ENCODE peak calls at places on chromosomes 2 and 18, in four cellular contexts. One of them, this sample, is unnamed.

GRCh38 chr2:52260904-52261303 is 1229.0 kb upstream of the NRXN1 start:
- DNase-seq in AG09309: no peak
- DNase-seq in tibial artery: no peak
- DNase-seq in stimulated activated CD4-positive, alpha-beta T cell treated with anti-CD3 and anti-CD28 coated beads, Interleukin-15, amount 100 ng/mL, for 1 hour: no peak
- DNase-seq in this sample: no peak

GRCh38 chr18:26457611-26458350 is 90.6 kb downstream of the KCTD1 start:
- DNase-seq in AG09309: no peak
- DNase-seq in tibial artery: no peak
- DNase-seq in stimulated activated CD4-positive, alpha-beta T cell treated with anti-CD3 and anti-CD28 coated beads, Interleukin-15, amount 100 ng/mL, for 1 hour: no peak
- DNase-seq in this sample: no peak

GRCh38 chr2:148582679-148583511 is 61.7 kb upstream of the EPC2 start:
- DNase-seq in AG09309: no peak
- DNase-seq in tibial artery: no peak
- DNase-seq in stimulated activated CD4-positive, alpha-beta T cell treated with anti-CD3 and anti-CD28 coated beads, Interleukin-15, amount 100 ng/mL, for 1 hour: no peak
- DNase-seq in this sample: peak

GRCh38 chr2:236968101-236968886 is 117.4 kb upstream of the COPS8 start:
- DNase-seq in AG09309: no peak
- DNase-seq in tibial artery: peak
- DNase-seq in stimulated activated CD4-positive, alpha-beta T cell treated with anti-CD3 and anti-CD28 coated beads, Interleukin-15, amount 100 ng/mL, for 1 hour: no peak
- DNase-seq in this sample: no peak

GRCh38 chr2:183927367-183928355 is 670.7 kb upstream of the ZNF804A start:
- DNase-seq in AG09309: no peak
- DNase-seq in tibial artery: no peak
- DNase-seq in stimulated activated CD4-positive, alpha-beta T cell treated with anti-CD3 and anti-CD28 coated beads, Interleukin-15, amount 100 ng/mL, for 1 hour: no peak
- DNase-seq in this sample: no peak

GRCh38 chr2:115574667-115575066 is 1132.2 kb downstream of the DPP10 start:
- DNase-seq in AG09309: no peak
- DNase-seq in tibial artery: no peak
- DNase-seq in stimulated activated CD4-positive, alpha-beta T cell treated with anti-CD3 and anti-CD28 coated beads, Interleukin-15, amount 100 ng/mL, for 1 hour: no peak
- DNase-seq in this sample: no peak

GRCh38 chr2:168814046-168814445 is 11.6 kb downstream of the NOSTRIN start:
- DNase-seq in AG09309: no peak
- DNase-seq in tibial artery: no peak
- DNase-seq in stimulated activated CD4-positive, alpha-beta T cell treated with anti-CD3 and anti-CD28 coated beads, Interleukin-15, amount 100 ng/mL, for 1 hour: no peak
- DNase-seq in this sample: no peak

GRCh38 chr2:223860809-223861738 is 23.7 kb upstream of the AP1S3 start:
- DNase-seq in AG09309: peak
- DNase-seq in tibial artery: no peak
- DNase-seq in stimulated activated CD4-positive, alpha-beta T cell treated with anti-CD3 and anti-CD28 coated beads, Interleukin-15, amount 100 ng/mL, for 1 hour: no peak
- DNase-seq in this sample: peak

GRCh38 chr2:204315236-204315662 is 230.0 kb upstream of the PARD3B start:
- DNase-seq in AG09309: peak
- DNase-seq in tibial artery: no peak
- DNase-seq in stimulated activated CD4-positive, alpha-beta T cell treated with anti-CD3 and anti-CD28 coated beads, Interleukin-15, amount 100 ng/mL, for 1 hour: no peak
- DNase-seq in this sample: no peak

GRCh38 chr2:56009758-56010534 is 86.4 kb upstream of the EFEMP1 start:
- DNase-seq in AG09309: peak
- DNase-seq in tibial artery: no peak
- DNase-seq in stimulated activated CD4-positive, alpha-beta T cell treated with anti-CD3 and anti-CD28 coated beads, Interleukin-15, amount 100 ng/mL, for 1 hour: no peak
- DNase-seq in this sample: peak

GRCh38 chr2:28713582-28714292 is 37.9 kb upstream of the PPP1CB start:
- DNase-seq in AG09309: no peak
- DNase-seq in tibial artery: no peak
- DNase-seq in stimulated activated CD4-positive, alpha-beta T cell treated with anti-CD3 and anti-CD28 coated beads, Interleukin-15, amount 100 ng/mL, for 1 hour: no peak
- DNase-seq in this sample: no peak

GRCh38 chr2:46832543-46832942 is 83.1 kb downstream of the MCFD2 start:
- DNase-seq in AG09309: no peak
- DNase-seq in tibial artery: no peak
- DNase-seq in stimulated activated CD4-positive, alpha-beta T cell treated with anti-CD3 and anti-CD28 coated beads, Interleukin-15, amount 100 ng/mL, for 1 hour: no peak
- DNase-seq in this sample: no peak

GRCh38 chr2:210913461-210913860 is 357.1 kb downstream of the CPS1 start:
- DNase-seq in AG09309: no peak
- DNase-seq in tibial artery: no peak
- DNase-seq in stimulated activated CD4-positive, alpha-beta T cell treated with anti-CD3 and anti-CD28 coated beads, Interleukin-15, amount 100 ng/mL, for 1 hour: no peak
- DNase-seq in this sample: peak

GRCh38 chr2:70958759-70959158 is 19.7 kb upstream of the ANKRD53 start:
- DNase-seq in AG09309: no peak
- DNase-seq in tibial artery: peak
- DNase-seq in stimulated activated CD4-positive, alpha-beta T cell treated with anti-CD3 and anti-CD28 coated beads, Interleukin-15, amount 100 ng/mL, for 1 hour: no peak
- DNase-seq in this sample: no peak

GRCh38 chr2:159555651-159556392 is 60.5 kb downstream of the BAZ2B start:
- DNase-seq in AG09309: no peak
- DNase-seq in tibial artery: no peak
- DNase-seq in stimulated activated CD4-positive, alpha-beta T cell treated with anti-CD3 and anti-CD28 coated beads, Interleukin-15, amount 100 ng/mL, for 1 hour: no peak
- DNase-seq in this sample: no peak

GRCh38 chr18:68418226-68418868 is 296.6 kb downstream of the TMX3 start:
- DNase-seq in AG09309: no peak
- DNase-seq in tibial artery: no peak
- DNase-seq in stimulated activated CD4-positive, alpha-beta T cell treated with anti-CD3 and anti-CD28 coated beads, Interleukin-15, amount 100 ng/mL, for 1 hour: no peak
- DNase-seq in this sample: no peak

GRCh38 chr2:23713352-23713751 is 213.6 kb downstream of the ATAD2B start:
- DNase-seq in AG09309: no peak
- DNase-seq in tibial artery: no peak
- DNase-seq in stimulated activated CD4-positive, alpha-beta T cell treated with anti-CD3 and anti-CD28 coated beads, Interleukin-15, amount 100 ng/mL, for 1 hour: no peak
- DNase-seq in this sample: no peak

GRCh38 chr2:113246606-113247005 is 32.1 kb downstream of the PAX8 start:
- DNase-seq in AG09309: no peak
- DNase-seq in tibial artery: no peak
- DNase-seq in stimulated activated CD4-positive, alpha-beta T cell treated with anti-CD3 and anti-CD28 coated beads, Interleukin-15, amount 100 ng/mL, for 1 hour: no peak
- DNase-seq in this sample: no peak

GRCh38 chr2:203492965-203493364 is 42.1 kb downstream of the RAPH1 start:
- DNase-seq in AG09309: no peak
- DNase-seq in tibial artery: no peak
- DNase-seq in stimulated activated CD4-positive, alpha-beta T cell treated with anti-CD3 and anti-CD28 coated beads, Interleukin-15, amount 100 ng/mL, for 1 hour: no peak
- DNase-seq in this sample: no peak

GRCh38 chr18:52220062-52220591 is 119.9 kb upstream of the DCC start:
- DNase-seq in AG09309: no peak
- DNase-seq in tibial artery: no peak
- DNase-seq in stimulated activated CD4-positive, alpha-beta T cell treated with anti-CD3 and anti-CD28 coated beads, Interleukin-15, amount 100 ng/mL, for 1 hour: no peak
- DNase-seq in this sample: no peak

GRCh38 chr2:200454839-200455801 is 54.7 kb downstream of the KCTD18 start:
- DNase-seq in AG09309: no peak
- DNase-seq in tibial artery: no peak
- DNase-seq in stimulated activated CD4-positive, alpha-beta T cell treated with anti-CD3 and anti-CD28 coated beads, Interleukin-15, amount 100 ng/mL, for 1 hour: no peak
- DNase-seq in this sample: no peak